ENCODE peak calls at places on chromosomes 7 and 10, in four cellular contexts. D is WTC11, N is K562, U is GM12878. Z is an unnamed sample.

GRCh38 chr10:48634198-48634983 is 29.5 kb upstream of the ARHGAP22 start:
- DNase-seq in D (no peak), N (no peak), U (peak; percentile 91), Z (no peak)

GRCh38 chr7:1541431-1542162 is 11.1 kb downstream of the MAFK start:
- DNase-seq in D (no peak), N (no peak), U (no peak), Z (no peak)

GRCh38 chr10:69123306-69123746 is 652 bp upstream of the VPS26A start:
- DNase-seq in D (peak; percentile 60), N (peak; percentile 70), U (no peak), Z (peak; percentile 31)

GRCh38 chr7:52826515-52826914 is 208.9 kb upstream of the POM121L12 start:
- DNase-seq in D (no peak), N (no peak), U (peak; percentile 2), Z (no peak)

GRCh38 chr7:16268821-16269768 is 152.2 kb downstream of the CRPPA start:
- DNase-seq in D (no peak), N (peak; percentile 91), U (no peak), Z (no peak)

GRCh38 chr7:105473163-105473562 is 48.9 kb downstream of the PUS7 start:
- DNase-seq in D (no peak), N (no peak), U (no peak), Z (no peak)

GRCh38 chr10:126160971-126161630 is 227.2 kb downstream of the ADAM12 start:
- DNase-seq in D (peak; percentile 31), N (no peak), U (no peak), Z (no peak)

GRCh38 chr10:4243169-4243568 is 458.2 kb upstream of the KLF6 start:
- DNase-seq in D (no peak), N (no peak), U (no peak), Z (no peak)

GRCh38 chr7:44325811-44326241 is 432 bp upstream of the CAMK2B start:
- DNase-seq in D (no peak), N (no peak), U (no peak), Z (no peak)

GRCh38 chr7:155378959-155379871 is 78.7 kb upstream of the EN2 start:
- DNase-seq in D (no peak), N (no peak), U (no peak), Z (no peak)

GRCh38 chr7:10346032-10346431 is 627.6 kb upstream of the PHF14 start:
- DNase-seq in D (no peak), N (no peak), U (no peak), Z (no peak)

GRCh38 chr10:45421231-45422097 is 47.4 kb downstream of the ALOX5 start:
- DNase-seq in D (no peak), N (no peak), U (no peak), Z (no peak)

GRCh38 chr10:106816318-106817085 is 348.0 kb downstream of the SORCS1 start:
- DNase-seq in D (no peak), N (no peak), U (no peak), Z (no peak)

GRCh38 chr7:101950450-101951119 is 133.2 kb downstream of the CUX1 start:
- DNase-seq in D (no peak), N (no peak), U (no peak), Z (no peak)

GRCh38 chr10:50936335-50936734 is 50.9 kb upstream of the A1CF start:
- DNase-seq in D (no peak), N (no peak), U (no peak), Z (no peak)

GRCh38 chr10:80924063-80924952 is 386.6 kb downstream of the SH2D4B start:
- DNase-seq in D (peak; percentile 69), N (peak; percentile 34), U (no peak), Z (peak; percentile 33)

GRCh38 chr10:21481407-21481806 is 44.1 kb downstream of the SKIDA1 start:
- DNase-seq in D (no peak), N (no peak), U (no peak), Z (no peak)

GRCh38 chr10:21482821-21483220 is 42.7 kb downstream of the SKIDA1 start:
- DNase-seq in D (no peak), N (no peak), U (no peak), Z (no peak)

GRCh38 chr10:21475393-21475792 is 50.1 kb downstream of the SKIDA1 start:
- DNase-seq in D (no peak), N (no peak), U (no peak), Z (peak; percentile 70)

GRCh38 chr10:21479553-21480315 is 45.7 kb downstream of the SKIDA1 start:
- DNase-seq in D (no peak), N (no peak), U (no peak), Z (peak; percentile 27)
- TF ChIP-seq CBFB in D (no peak), N (no peak), U (no peak), Z (no peak)

GRCh38 chr7:135923700-135924261 is 53.4 kb downstream of the MTPN start:
- DNase-seq in D (no peak), N (peak; percentile 89), U (no peak), Z (no peak)
- TF ChIP-seq CBFB in D (no peak), N (no peak), U (no peak), Z (no peak)

DNA sequence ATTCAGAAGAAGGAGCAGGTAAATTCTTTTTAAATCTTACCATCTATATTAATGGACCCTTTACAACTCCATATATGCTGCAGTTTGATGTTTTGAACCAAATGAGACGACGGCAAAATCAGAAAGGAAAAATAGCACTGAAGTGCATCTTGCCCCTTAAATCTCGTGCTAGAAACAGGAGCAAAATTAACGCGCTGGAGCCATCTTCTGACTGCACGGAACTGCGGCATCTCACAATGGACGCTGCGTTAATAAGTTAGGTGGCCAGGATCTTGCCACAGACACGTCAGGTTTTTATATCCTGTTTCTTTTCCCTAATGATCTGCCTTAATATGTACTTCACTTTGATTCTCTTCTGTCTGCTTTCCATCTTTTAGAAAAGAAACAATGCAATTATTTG is 354.5 kb downstream of the TFEC start:
- DNase-seq in D (no peak), N (no peak), U (no peak), Z (no peak)
- TF ChIP-seq CBFB in D (no peak), N (no peak), U (no peak), Z (no peak)

DNA sequence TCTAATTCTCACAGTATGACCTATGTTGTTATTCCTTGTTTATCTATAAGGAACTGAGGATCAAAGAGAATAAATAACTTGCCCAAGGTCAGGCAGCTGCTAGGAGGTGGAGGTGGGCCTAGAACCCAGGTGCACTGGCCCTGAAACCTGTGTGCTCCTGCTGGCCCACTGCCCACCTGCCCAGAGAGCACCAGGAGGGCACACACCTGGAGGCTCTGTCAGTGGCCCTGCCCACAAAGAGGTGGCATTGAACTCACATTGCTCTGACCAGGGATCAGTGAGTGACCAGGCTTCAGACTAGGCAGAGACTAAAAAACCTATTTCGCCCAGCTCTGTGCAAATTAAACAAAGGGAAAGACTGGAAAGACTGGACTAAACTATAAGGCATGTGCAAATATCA is 210.6 kb downstream of the TNS3 start:
- DNase-seq in D (no peak), N (no peak), U (no peak), Z (no peak)
- TF ChIP-seq CBFB in D (no peak), N (no peak), U (no peak), Z (no peak)

DNA sequence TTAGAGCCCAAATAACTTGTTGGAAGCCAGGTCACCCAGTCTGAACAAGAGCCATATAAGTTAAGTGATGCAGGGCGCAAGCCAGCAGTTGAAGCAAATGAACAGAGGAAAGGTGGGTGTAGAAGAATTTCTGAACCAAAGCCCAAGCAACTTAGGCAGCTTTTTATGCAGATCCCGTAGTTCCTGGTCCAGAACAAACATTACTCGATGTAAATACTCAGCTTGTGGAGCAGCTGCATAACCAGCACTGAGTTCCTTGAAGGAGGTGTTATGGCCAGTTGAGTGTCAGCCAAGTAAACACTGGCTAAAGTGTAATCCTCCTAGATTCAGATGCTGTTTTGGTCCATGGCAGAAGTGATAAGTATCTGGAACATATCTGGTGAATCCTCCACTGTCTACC is 213.8 kb downstream of the DYNC1I1 start:
- DNase-seq in D (no peak), N (no peak), U (no peak), Z (no peak)
- TF ChIP-seq CBFB in D (no peak), N (no peak), U (no peak), Z (no peak)

GRCh38 chr7:116955340-116955739 is 2.0 kb downstream of the ST7 start:
- DNase-seq in D (no peak), N (no peak), U (no peak), Z (no peak)

GRCh38 chr7:116956515-116956804 is 3.2 kb downstream of the ST7 start:
- DNase-seq in D (no peak), N (no peak), U (no peak), Z (no peak)

GRCh38 chr7:116954443-116954838 is 1.1 kb downstream of the ST7 start:
- DNase-seq in D (no peak), N (no peak), U (no peak), Z (no peak)

GRCh38 chr7:116957874-116958273 is 4.6 kb downstream of the ST7 start:
- DNase-seq in D (no peak), N (no peak), U (no peak), Z (no peak)

DNA sequence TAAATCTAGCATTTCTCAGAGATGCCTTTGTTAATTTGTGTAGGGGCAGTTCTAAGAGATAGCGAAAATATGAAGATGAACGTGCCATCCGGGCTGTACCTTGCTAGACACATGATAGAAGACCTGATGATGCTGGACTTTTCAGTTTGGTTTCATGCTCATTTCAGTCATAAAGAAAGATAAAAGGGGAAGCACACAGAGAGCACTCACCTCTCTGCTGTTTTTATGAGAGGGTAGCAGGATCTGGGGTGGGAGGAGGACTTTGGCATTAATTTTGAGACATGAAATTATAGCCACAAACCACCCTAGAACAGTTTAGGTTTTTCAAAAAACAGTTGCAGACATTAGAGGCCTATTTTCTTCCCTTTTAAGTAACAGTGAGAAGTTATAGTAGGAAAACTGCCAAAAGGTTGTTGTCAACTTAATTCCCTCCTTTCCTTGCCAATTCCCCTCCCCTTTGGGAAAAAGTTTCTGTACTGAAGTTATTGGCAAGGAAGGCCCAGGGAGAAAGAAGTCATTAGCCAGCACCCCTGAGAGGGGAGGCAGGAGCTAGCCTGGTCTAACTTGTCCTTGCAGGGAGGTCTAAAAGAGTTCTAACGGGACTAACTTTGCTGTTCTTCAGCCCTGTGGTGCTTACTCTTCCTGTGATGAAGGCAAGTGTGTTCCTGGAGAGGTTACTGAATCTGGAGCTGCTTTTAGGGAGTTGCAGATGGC is 2.7 kb downstream of the ST7 start:
- DNase-seq in D (no peak), N (no peak), U (peak; percentile 92), Z (no peak)
- TF ChIP-seq CBFB in D (no peak), N (no peak), U (no peak), Z (no peak)

GRCh38 chr10:82190432-82191260 is 315.7 kb downstream of the NRG3 start:
- DNase-seq in D (no peak), N (no peak), U (no peak), Z (no peak)
- TF ChIP-seq CBFB in D (no peak), N (no peak), U (no peak), Z (no peak)

GRCh38 chr10:114181971-114182370 is 2.8 kb downstream of the TDRD1 start:
- DNase-seq in D (no peak), N (no peak), U (no peak), Z (no peak)
- TF ChIP-seq CBFB in D (no peak), N (no peak), U (no peak), Z (no peak)

Z was measured in HepG2.